ENCODE peak calls at places on chromosomes 11 and 22, in ten cellular contexts. O is NCI-H1436; X is CD8-positive, alpha-beta T cell; P is H7; K is Karpas-422; S is activated T-helper 1 cell treated with anti-CD3 and anti-CD28 coated beads, Interleukin-12 subunit alpha, Interleukin-12 subunit beta, Interleukin-2, Interleukin-4 antibody, amounts not matched to agents 30 ng/mL and 10 ng/mL and 1 ng/mL, durations not matched to agents 14 hours and 24 hours and 36 hours; Z is NCI-H1417 treated with DMSO at 0.1 percent for 48 hours; A is GM13976; R is HCT116; I is ureter. L is an unnamed sample.

GRCh38 chr11:88292156-88292844 is 45.2 kb downstream of the CTSC start:
- DNase-seq in K (no peak), O (no peak), R (peak; percentile 2), A (no peak), Z (no peak), S (no peak), X (no peak), I (peak; percentile 62), P (no peak), L (no peak)

GRCh38 chr22:30267382-30268302 is 991 bp upstream of the OSM start:
- DNase-seq in R (no peak), A (peak; percentile 68), X (peak; percentile 47), P (no peak), O (no peak), S (peak; percentile 62), K (no peak), I (no peak), Z (no peak), L (no peak)

GRCh38 chr11:65639623-65640482 is 2.0 kb downstream of the SIPA1 start:
- DNase-seq in O (peak; percentile 96), Z (no peak), A (peak; percentile 81), K (peak; percentile 98), P (no peak), X (peak; percentile 75), S (peak; percentile 70), I (no peak), R (no peak), L (peak; percentile 94)

GRCh38 chr11:1921576-1922141 is 2.2 kb downstream of the TNNT3 start:
- DNase-seq in X (no peak), A (peak; percentile 38), S (no peak), K (no peak), R (no peak), I (peak; percentile 44), O (no peak), P (peak; percentile 60), Z (no peak), L (no peak)

GRCh38 chr11:119999220-119999619 is 138.7 kb downstream of the TRIM29 start:
- DNase-seq in S (no peak), R (no peak), O (no peak), P (no peak), K (no peak), I (no peak), Z (no peak), X (no peak), A (no peak), L (peak; percentile 12)

GRCh38 chr22:29765905-29766631 is 739 bp downstream of the ZMAT5 start:
- DNase-seq in A (peak; percentile 63), I (no peak), R (no peak), Z (no peak), K (peak; percentile 54), X (no peak), O (no peak), S (peak; percentile 2), P (no peak), L (peak; percentile 48)

GRCh38 chr22:38406617-38407016 is 48.4 kb downstream of the KCNJ4 start:
- DNase-seq in O (no peak), R (no peak), A (no peak), X (no peak), Z (no peak), K (peak; percentile 12), S (no peak), I (no peak), P (no peak), L (no peak)

GRCh38 chr11:20388096-20389055 is 860 bp downstream of the PRMT3 start:
- DNase-seq in K (peak; percentile 66), P (peak; percentile 63), X (no peak), Z (no peak), R (no peak), A (peak; percentile 37), O (no peak), S (no peak), I (no peak), L (peak; percentile 19)

GRCh38 chr11:5476184-5476819 is 12.2 kb upstream of the OR52D1 start:
- DNase-seq in Z (no peak), X (peak; percentile 28), A (peak; percentile 72), R (peak; percentile 38), O (no peak), I (no peak), P (peak; percentile 73), K (peak; percentile 70), S (peak; percentile 4), L (peak; percentile 58)

GRCh38 chr11:117915672-117916235 is 13.4 kb downstream of the TMPRSS13 start:
- DNase-seq in K (no peak), A (no peak), Z (no peak), S (no peak), I (no peak), O (no peak), R (no peak), P (no peak), X (no peak), L (no peak)

GRCh38 chr11:70122490-70123198 is 44.5 kb downstream of the ANO1 start:
- DNase-seq in Z (no peak), P (no peak), O (no peak), R (no peak), K (no peak), I (no peak), A (no peak), X (no peak), S (no peak), L (no peak)

GRCh38 chr11:72013765-72014711 is 15.3 kb downstream of the IL18BP start:
- DNase-seq in R (no peak), X (no peak), A (no peak), O (no peak), Z (no peak), P (peak; percentile 41), S (no peak), I (no peak), K (no peak), L (no peak)

GRCh38 chr22:43273902-43274484 is 69.2 kb downstream of the SCUBE1 start:
- DNase-seq in Z (no peak), K (peak; percentile 76), A (peak; percentile 87), P (peak; percentile 95), O (peak; percentile 50), R (peak; percentile 47), X (peak; percentile 25), S (peak; percentile 21), I (no peak), L (peak; percentile 81)

GRCh38 chr11:69312418-69313399 is 18.8 kb downstream of the MYEOV start:
- DNase-seq in K (no peak), I (no peak), O (no peak), X (no peak), S (no peak), R (no peak), Z (no peak), P (no peak), A (no peak), L (no peak)

GRCh38 chr11:108131993-108132392 is 10.6 kb downstream of the ACAT1 start:
- DNase-seq in O (no peak), A (no peak), S (no peak), I (no peak), R (no peak), Z (no peak), P (no peak), K (no peak), X (no peak), L (no peak)

GRCh38 chr11:89249196-89249595 is 71.5 kb downstream of the TYR start:
- DNase-seq in P (no peak), Z (no peak), A (no peak), R (no peak), O (no peak), X (no peak), I (no peak), K (no peak), S (no peak), L (no peak)

GRCh38 chr22:41094036-41094435 is 1.6 kb downstream of the EP300 start:
- DNase-seq in A (peak; percentile 36), K (peak; percentile 77), P (peak; percentile 49), Z (no peak), R (no peak), O (no peak), I (no peak), X (no peak), S (peak; percentile 4), L (peak; percentile 35)

GRCh38 chr11:10314199-10315072 is 9.6 kb downstream of the ADM start:
- DNase-seq in O (peak; percentile 12), K (peak; percentile 77), X (no peak), S (no peak), Z (no peak), R (no peak), A (peak; percentile 47), I (no peak), P (no peak), L (peak; percentile 94)

GRCh38 chr11:9470765-9471164 is 10.0 kb downstream of the ZNF143 start:
- DNase-seq in O (no peak), X (no peak), P (no peak), K (no peak), A (no peak), Z (no peak), S (no peak), R (no peak), I (no peak), L (no peak)

GRCh38 chr22:42273855-42274451 is 3.5 kb upstream of the TCF20 start:
- DNase-seq in R (no peak), O (no peak), K (no peak), I (no peak), X (no peak), A (no peak), P (peak; percentile 66), Z (no peak), S (no peak), L (no peak)

GRCh38 chr11:15793032-15793996 is 563.0 kb downstream of the SOX6 start:
- DNase-seq in I (no peak), R (no peak), O (no peak), P (no peak), K (no peak), X (no peak), S (no peak), Z (no peak), A (no peak), L (no peak)